ENCODE peak calls at places on chromosome 22, in five cellular contexts. I is heart right ventricle, S is activated B cell treated with CpG ODN at 0.5 μM for 24 hours, V is mucosa of descending colon, G is WERI-Rb-1. M is an unnamed sample.

GRCh38 chr22:47055921-47056320 is 293.5 kb downstream of the TBC1D22A start:
- DNase-seq in I (no peak), S (no peak), V (no peak), G (no peak), M (no peak)

GRCh38 chr22:41240377-41241132 is at the start of gene CHADL:
- DNase-seq in I (no peak), S (no peak), V (no peak), G (peak; percentile 30), M (no peak)

GRCh38 chr22:47286590-47286989 is 524.1 kb downstream of the TBC1D22A start:
- DNase-seq in I (no peak), S (no peak), V (no peak), G (no peak), M (no peak)

GRCh38 chr22:35462558-35463230 is 62.8 kb downstream of the MCM5 start:
- DNase-seq in I (no peak), S (no peak), V (no peak), G (no peak), M (no peak)

GRCh38 chr22:32562396-32562795 is 87.8 kb downstream of the FBXO7 start:
- DNase-seq in I (no peak), S (no peak), V (no peak), G (peak; percentile 80), M (no peak)

GRCh38 chr22:38034278-38034882 is 22.8 kb upstream of the PICK1 start:
- DNase-seq in I (peak; percentile 78), S (no peak), V (peak; percentile 53), G (peak; percentile 69), M (peak; percentile 29)

GRCh38 chr22:22754961-22755777 is 110.8 kb downstream of the GGTLC2 start:
- DNase-seq in I (no peak), S (no peak), V (no peak), G (no peak), M (no peak)

GRCh38 chr22:37021710-37022482 is 2.4 kb downstream of the MPST start:
- DNase-seq in I (no peak), S (no peak), V (peak; percentile 70), G (peak; percentile 43), M (peak; percentile 43)

GRCh38 chr22:42444060-42444904 is 12.1 kb upstream of the NFAM1 start:
- DNase-seq in I (peak; percentile 84), S (peak; percentile 58), V (peak; percentile 98), G (peak; percentile 94), M (peak; percentile 85)

GRCh38 chr22:42635531-42635930 is 4.9 kb downstream of the ATP5MGL start:
- DNase-seq in I (peak; percentile 60), S (no peak), V (no peak), G (no peak), M (no peak)

GRCh38 chr22:40637181-40638150 is 947 bp upstream of the MRTFA start:
- DNase-seq in I (no peak), S (no peak), V (peak; percentile 31), G (peak; percentile 38), M (no peak)

GRCh38 chr22:41217553-41218157 is 12.5 kb downstream of the L3MBTL2 start:
- DNase-seq in I (peak; percentile 69), S (peak; percentile 29), V (peak; percentile 56), G (peak; percentile 61), M (peak; percentile 65)

GRCh38 chr22:27512283-27512761 is 289.2 kb downstream of the MN1 start:
- DNase-seq in I (peak; percentile 84), S (no peak), V (peak; percentile 60), G (no peak), M (no peak)

GRCh38 chr22:26476705-26477340 is 6.8 kb downstream of the HPS4 start:
- DNase-seq in I (no peak), S (no peak), V (no peak), G (no peak), M (no peak)
- TF ChIP-seq CTCF in I (no peak), S (no peak), V (no peak), G (no peak), M (no peak)

GRCh38 chr22:17009640-17010291 is 1.7 kb upstream of the GAB4 start:
- DNase-seq in I (no peak), S (no peak), V (no peak), G (no peak), M (no peak)
- TF ChIP-seq CTCF in I (no peak), S (no peak), V (no peak), G (peak; percentile 37), M (no peak)

DNA sequence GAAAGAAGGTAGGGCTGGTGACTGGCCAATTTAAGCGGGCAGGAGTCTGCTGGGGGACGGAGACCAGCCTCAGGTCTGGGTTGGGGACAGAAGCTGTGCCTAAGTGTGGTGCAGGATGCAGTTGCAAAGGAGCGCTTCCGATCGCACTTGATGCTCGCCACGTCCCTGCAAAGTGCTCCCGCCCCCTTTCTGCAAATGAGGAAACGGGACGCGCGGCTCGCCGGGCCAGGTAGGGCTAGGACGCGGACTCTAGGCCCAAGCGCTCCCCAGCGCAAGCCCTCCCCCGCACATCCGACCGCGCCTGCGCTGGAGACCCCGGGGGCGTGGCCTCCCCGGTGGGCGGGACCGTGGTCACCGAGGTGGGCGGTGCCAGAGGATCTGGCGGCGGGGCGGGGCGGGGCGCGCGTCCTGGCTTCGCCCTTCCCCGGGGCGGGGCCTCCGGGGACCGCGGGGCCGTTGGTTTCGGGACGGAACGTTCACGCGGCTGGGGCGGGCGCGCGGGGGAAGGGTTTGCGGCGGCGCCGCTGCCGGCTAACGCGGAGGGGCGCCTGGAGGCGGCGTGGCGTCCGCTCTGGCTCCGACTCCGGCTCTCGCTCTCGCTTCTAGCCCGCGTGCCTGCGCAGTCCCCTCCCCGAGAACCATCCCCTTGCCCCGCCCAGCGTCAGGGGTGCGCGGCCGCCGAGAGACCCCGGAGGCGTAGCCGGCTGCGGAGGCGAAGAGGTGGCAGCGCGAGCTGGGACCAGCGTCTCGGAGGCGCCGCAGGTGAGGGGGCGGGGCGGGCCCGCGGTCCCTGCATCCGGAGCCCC is at the start of gene FAM118A:
- DNase-seq in I (peak; percentile 96), S (peak; percentile 100), V (peak; percentile 96), G (peak; percentile 91), M (peak; percentile 98)
- TF ChIP-seq CTCF in I (no peak), S (no peak), V (peak; percentile 27), G (peak; percentile 16), M (no peak)

GRCh38 chr22:29216873-29217666 is 11.4 kb downstream of the EMID1 start:
- DNase-seq in I (no peak), S (no peak), V (no peak), G (no peak), M (no peak)

GRCh38 chr22:29218758-29219408 is 13.2 kb downstream of the EMID1 start:
- DNase-seq in I (no peak), S (no peak), V (no peak), G (no peak), M (no peak)

GRCh38 chr22:29216011-29216872 is 10.5 kb downstream of the EMID1 start:
- DNase-seq in I (no peak), S (no peak), V (no peak), G (no peak), M (no peak)

GRCh38 chr22:29217827-29218757 is 12.4 kb downstream of the EMID1 start:
- DNase-seq in I (no peak), S (no peak), V (no peak), G (no peak), M (no peak)

GRCh38 chr22:29219881-29220670 is 14.4 kb downstream of the EMID1 start:
- DNase-seq in I (no peak), S (no peak), V (no peak), G (no peak), M (no peak)
- TF ChIP-seq CTCF in I (no peak), S (no peak), V (no peak), G (no peak), M (no peak)

DNA sequence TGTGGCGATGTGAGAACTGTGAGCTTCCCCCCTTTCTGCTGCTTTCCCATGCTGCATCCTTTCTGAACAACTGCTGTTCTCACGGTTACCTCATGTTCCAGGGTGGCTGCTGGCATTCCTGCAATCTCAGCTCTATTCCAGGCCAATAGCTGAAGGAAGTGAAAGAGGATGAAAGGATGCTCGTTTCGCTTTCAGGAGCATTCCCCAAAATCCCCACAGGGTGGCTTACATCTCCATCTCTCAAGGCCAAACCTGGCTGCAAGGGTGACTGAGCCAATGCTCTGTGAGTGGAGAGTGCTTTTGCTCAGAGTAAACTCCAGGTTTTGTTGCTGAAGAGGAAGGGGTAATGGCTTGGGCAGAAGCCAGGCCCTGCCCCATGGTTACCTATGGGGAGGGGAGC is 848.2 kb downstream of the BRD1 start:
- DNase-seq in I (no peak), S (no peak), V (no peak), G (no peak), M (no peak)
- TF ChIP-seq CTCF in I (no peak), S (no peak), V (no peak), G (peak; percentile 34), M (no peak)

GRCh38 chr22:39530136-39530535 is 2.4 kb downstream of the RPS19BP1 start:
- DNase-seq in I (no peak), S (no peak), V (no peak), G (no peak), M (no peak)

GRCh38 chr22:39528681-39529486 is 3.7 kb downstream of the RPS19BP1 start:
- DNase-seq in I (peak; percentile 90), S (peak; percentile 80), V (peak; percentile 94), G (peak; percentile 89), M (peak; percentile 93)

GRCh38 chr22:39530692-39531331 is 1.7 kb downstream of the RPS19BP1 start:
- DNase-seq in I (no peak), S (no peak), V (no peak), G (peak; percentile 77), M (no peak)

GRCh38 chr22:39528080-39528661 is 4.4 kb downstream of the RPS19BP1 start:
- DNase-seq in I (no peak), S (no peak), V (no peak), G (no peak), M (no peak)

DNA sequence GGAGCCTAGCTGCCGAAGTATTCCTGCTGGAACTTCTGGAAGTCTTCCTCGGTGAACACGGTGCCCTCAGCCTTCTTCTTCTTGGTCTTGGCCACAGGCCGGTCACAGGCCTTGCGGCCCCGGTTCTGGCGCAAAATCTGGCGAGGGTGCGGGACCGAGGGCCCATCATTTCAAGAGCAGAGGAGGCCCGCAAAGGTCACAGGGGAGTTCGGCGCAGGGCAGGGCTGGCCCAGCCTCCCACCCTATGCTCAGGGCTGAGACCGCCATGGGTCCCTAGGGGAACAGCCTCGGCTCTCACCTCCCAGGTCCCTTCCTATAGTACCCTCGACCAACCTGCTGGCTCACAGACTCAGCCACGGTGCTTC is 3.1 kb downstream of the RPS19BP1 start:
- DNase-seq in I (no peak), S (no peak), V (no peak), G (no peak), M (no peak)
- TF ChIP-seq CTCF in I (no peak), S (no peak), V (no peak), G (no peak), M (peak; percentile 6)